ENCODE peak calls at places on chromosomes 1 and 21, in four cellular contexts. L is HCT116, U is A549, Q is endothelial cell of umbilical vein. G is an unnamed sample.

GRCh38 chr1:172320723-172321122 is 99.8 kb upstream of the C1orf105 start:
- DNase-seq in U (no peak), Q (peak), L (no peak), G (no peak)

GRCh38 chr1:50422946-50423669 is at the start of gene DMRTA2:
- DNase-seq in U (peak), L (no peak), Q (peak), G (no peak)

GRCh38 chr21:30463713-30464112 is 16.5 kb downstream of the KRTAP19-1 start:
- DNase-seq in U (peak), Q (no peak), L (no peak), G (peak)

GRCh38 chr21:14881863-14882262 is 182.9 kb downstream of the NRIP1 start:
- DNase-seq in Q (no peak), U (no peak), L (no peak), G (no peak)

GRCh38 chr1:214967865-214968575 is 114.5 kb upstream of the KCNK2 start:
- DNase-seq in U (no peak), Q (no peak), L (no peak), G (no peak)

GRCh38 chr1:46533179-46533864 is 18.1 kb downstream of the KNCN start:
- DNase-seq in U (no peak), Q (peak), L (no peak), G (no peak)

GRCh38 chr1:207817778-207818751 is 66.2 kb downstream of the CD46 start:
- DNase-seq in Q (no peak), L (no peak), U (no peak), G (no peak)

GRCh38 chr1:45306319-45306718 is 20.4 kb upstream of the HPDL start:
- DNase-seq in L (no peak), Q (peak), U (no peak), G (peak)

GRCh38 chr1:226733309-226733708 is 5.8 kb downstream of the ITPKB start:
- DNase-seq in L (no peak), Q (no peak), U (no peak), G (no peak)

GRCh38 chr1:151472852-151473731 is 13.8 kb upstream of the POGZ start:
- DNase-seq in L (no peak), U (peak), Q (peak), G (peak)

GRCh38 chr1:162703708-162704107 is 71.4 kb downstream of the DDR2 start:
- DNase-seq in U (no peak), L (no peak), Q (no peak), G (no peak)

GRCh38 chr1:71521655-71522264 is 440.9 kb upstream of the ZRANB2 start:
- DNase-seq in Q (peak), U (peak), L (no peak), G (peak)

GRCh38 chr1:43273708-43274107 is 3.9 kb downstream of the TMEM125 start:
- DNase-seq in U (no peak), L (no peak), Q (no peak), G (no peak)

GRCh38 chr1:112058815-112059450 is 69.5 kb upstream of the KCND3 start:
- DNase-seq in L (no peak), U (no peak), Q (no peak), G (no peak)

GRCh38 chr1:18323259-18323658 is 157.5 kb upstream of the KLHDC7A start:
- DNase-seq in U (no peak), L (no peak), Q (no peak), G (no peak)

GRCh38 chr1:204580862-204581261 is 64.7 kb downstream of the MDM4 start:
- DNase-seq in L (no peak), U (no peak), Q (no peak), G (no peak)

GRCh38 chr1:42949312-42950145 is 9.1 kb downstream of the SLC2A1 start:
- DNase-seq in Q (peak), L (no peak), U (no peak), G (peak)

GRCh38 chr1:107430540-107431228 is 289.8 kb downstream of the NTNG1 start:
- DNase-seq in Q (peak), U (peak), L (no peak), G (peak)

GRCh38 chr1:227890451-227891222 is 57.1 kb downstream of the WNT9A start:
- DNase-seq in Q (no peak), L (no peak), U (no peak), G (no peak)

GRCh38 chr1:167635941-167636340 is 5.9 kb downstream of the RCSD1 start:
- DNase-seq in L (no peak), U (no peak), Q (no peak), G (no peak)

GRCh38 chr1:114700026-114700600 is 4.8 kb upstream of the AMPD1 start:
- DNase-seq in Q (no peak), U (no peak), L (no peak), G (no peak)

GRCh38 chr1:33256335-33256700 is at the start of gene ZNF362:
- DNase-seq in L (no peak), U (peak), Q (peak), G (peak)

GRCh38 chr1:153699116-153699515 is 20.6 kb downstream of the NPR1 start:
- DNase-seq in Q (no peak), U (peak), L (no peak), G (no peak)

GRCh38 chr1:18256318-18257235 is 149.0 kb downstream of the IGSF21 start:
- DNase-seq in L (no peak), U (peak), Q (no peak), G (peak)

GRCh38 chr1:184608581-184608980 is 146.1 kb downstream of the EDEM3 start:
- DNase-seq in L (no peak), U (no peak), Q (no peak), G (no peak)

GRCh38 chr1:170309389-170310013 is 163.7 kb downstream of the NTMT2 start:
- DNase-seq in L (no peak), U (no peak), Q (no peak), G (no peak)

DNA sequence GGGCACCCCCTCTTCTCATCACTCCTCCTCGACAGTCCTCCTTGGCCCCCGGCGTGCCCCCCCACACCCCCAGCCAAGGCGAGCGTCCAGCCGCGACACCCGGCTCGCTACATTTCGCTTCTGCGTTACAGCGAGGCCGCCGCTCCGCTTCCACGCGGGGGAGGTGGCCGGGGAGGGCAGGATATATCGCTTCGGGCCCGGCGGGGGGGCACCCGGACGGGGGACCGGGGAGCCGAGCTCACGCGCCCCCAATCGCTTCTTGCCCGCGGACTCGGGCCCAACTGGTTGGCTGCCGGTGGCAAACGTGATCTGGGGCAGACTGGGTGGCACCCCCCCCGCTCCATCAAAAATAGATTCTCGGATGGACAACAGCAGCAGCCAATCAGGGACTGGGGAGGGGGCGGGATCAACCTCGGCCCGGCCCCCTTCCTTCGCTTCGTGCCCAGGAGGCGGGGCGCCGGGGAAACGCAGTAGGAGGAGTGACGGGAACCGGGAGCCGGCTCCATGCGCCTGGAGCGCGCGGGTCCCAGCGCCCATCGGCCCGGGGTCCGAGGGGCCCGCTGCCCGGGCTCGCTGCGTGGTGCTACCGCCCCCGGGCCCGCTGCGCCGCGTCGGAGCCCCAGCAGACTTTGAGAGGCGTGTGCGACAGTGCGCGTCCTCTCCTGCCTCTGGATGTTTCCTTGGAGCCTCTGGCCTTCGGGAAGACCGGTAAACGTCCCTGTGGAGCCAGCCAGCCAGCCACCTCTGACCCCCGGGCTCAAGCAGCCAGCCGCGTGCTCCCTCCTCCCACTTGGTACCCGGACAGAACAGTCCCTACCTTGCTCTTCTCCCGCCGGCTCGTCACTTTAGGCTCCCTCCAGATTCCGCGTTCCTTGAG is at the start of gene SLC41A1:
- DNase-seq in U (peak), L (peak), Q (peak), G (peak)
- TF ChIP-seq POLR2A in U (peak), L (peak), Q (peak), G (no peak)

DNA sequence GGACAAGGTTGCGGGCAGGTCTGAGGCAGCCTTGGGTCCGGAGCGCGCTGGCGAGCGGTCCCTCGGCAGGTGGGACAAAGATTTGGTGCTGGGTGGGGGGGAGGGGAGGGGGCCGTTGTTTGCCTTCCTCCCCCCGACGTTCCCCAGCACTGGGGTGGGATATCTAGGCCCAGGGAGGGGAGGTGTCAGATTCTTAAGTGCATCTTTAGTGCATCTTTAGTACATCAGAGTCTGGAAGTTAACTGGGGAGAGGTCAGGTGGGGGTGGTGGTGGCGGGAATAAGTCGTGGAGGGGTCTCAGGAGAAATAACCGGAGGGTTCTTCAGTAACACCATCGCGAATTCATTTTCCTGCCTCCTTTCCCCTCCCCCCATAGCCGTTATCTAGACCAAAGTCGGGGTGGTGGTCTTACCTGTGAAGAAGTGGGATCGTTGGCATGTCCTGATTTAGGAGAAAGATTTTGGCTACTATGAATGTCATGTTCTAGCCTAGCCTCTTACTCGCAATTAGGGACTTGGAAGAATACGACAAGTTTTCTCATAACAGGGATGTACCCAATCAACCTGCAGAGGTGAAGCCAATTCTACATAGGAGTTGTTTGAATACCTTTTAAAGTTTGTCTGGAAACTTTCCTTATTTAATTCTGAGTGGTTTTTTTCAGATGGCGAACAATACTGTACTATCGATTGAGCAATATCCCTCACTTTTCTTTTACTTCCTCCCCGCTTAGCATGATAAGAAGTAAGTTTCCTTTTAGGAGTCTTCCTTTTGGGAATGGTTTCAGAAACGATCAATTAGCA is 880 bp downstream of the ZMYM4 start:
- DNase-seq in Q (peak), U (no peak), L (no peak), G (peak)
- TF ChIP-seq MAX in Q (no peak), U (no peak), L (no peak), G (no peak)

DNA sequence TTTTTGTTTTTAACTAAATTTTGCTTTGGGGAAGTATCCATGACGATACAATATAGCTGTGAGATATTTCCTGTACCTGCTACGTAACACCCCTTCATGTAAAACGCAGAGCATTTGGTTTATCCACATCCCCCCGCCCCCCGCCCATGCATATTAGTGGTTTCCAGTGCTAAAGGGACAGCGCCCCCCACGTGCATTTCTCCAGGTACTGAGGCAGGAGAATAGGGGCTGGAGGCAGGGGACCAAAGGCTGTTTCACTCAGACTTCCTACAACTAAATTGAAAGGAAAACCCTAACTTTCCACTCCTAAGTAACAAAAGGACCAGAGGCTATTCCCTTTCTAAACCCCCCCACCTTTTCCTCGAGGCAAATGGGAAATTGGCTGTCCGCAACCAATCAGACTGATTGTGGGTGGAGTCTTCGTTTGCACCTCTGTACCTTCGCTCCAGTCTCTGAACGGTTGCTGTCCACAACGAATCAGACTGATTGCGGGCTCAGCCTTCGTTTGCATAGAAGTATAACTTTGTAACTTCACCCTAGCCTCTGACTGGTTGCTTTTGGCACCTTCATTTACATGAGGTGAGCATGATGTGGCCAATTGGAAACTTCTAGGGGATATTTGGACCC is 12.2 kb upstream of the RIPK4 start:
- DNase-seq in U (no peak), Q (no peak), L (no peak), G (no peak)
- H3K4me3 ChIP-seq in U (no peak), Q (no peak), L (no peak), G (no peak)

GRCh38 chr1:11804666-11805453 is 904 bp downstream of the MTHFR start:
- DNase-seq in L (no peak), Q (peak), U (no peak), G (peak)

GRCh38 chr1:11802973-11803885 is 2.5 kb downstream of the MTHFR start:
- DNase-seq in Q (peak), U (no peak), L (peak), G (peak)

GRCh38 chr1:11800391-11800755 is 5.4 kb downstream of the MTHFR start:
- DNase-seq in U (no peak), Q (no peak), L (no peak), G (no peak)

GRCh38 chr1:11800756-11801433 is 4.9 kb downstream of the MTHFR start:
- DNase-seq in U (no peak), L (peak), Q (no peak), G (no peak)

GRCh38 chr1:11802616-11802972 is 3.2 kb downstream of the MTHFR start:
- DNase-seq in U (no peak), L (no peak), Q (peak), G (no peak)
- TF ChIP-seq POLR2A in U (no peak), L (no peak), Q (no peak), G (no peak)

DNA sequence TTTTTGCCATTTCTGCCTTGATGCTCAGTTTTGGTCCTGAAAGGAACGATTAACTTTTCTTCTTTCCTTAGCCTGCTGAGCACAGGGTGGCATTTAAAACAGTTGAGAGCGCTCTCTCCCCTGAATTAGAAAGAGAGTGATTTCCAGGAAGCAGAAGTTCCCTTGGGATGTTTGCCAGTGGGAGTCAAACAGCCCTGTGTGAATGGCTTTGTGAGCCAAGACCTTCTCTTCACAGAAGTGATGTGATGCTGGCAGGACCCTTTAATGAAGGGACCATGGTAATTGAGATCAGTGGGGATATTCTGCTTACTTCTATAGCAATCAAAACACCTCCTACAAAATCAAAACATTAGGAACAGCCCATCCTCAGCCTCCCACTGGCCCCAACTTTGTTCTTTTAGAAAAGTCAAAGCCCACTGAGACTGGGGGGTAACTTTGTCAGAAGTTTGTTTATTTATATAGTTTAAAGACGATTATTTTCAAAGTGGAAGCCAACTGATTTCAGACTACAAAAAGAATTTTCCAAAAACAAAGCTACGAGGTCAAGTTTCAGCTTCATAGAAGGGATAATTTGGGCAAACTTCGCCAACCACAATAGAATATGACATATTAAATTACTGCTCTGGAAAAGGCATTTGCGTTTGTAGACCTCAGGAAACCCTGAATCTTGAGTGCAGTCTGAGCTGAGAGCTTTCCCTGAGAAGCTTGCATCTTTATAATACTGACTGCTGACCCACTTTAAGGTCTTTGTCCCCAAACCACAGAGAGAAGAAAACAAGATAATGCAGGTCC is 122.7 kb downstream of the GABPA start:
- DNase-seq in Q (no peak), U (no peak), L (no peak), G (no peak)
- TF ChIP-seq MAX in Q (no peak), U (no peak), L (no peak), G (no peak)

DNA sequence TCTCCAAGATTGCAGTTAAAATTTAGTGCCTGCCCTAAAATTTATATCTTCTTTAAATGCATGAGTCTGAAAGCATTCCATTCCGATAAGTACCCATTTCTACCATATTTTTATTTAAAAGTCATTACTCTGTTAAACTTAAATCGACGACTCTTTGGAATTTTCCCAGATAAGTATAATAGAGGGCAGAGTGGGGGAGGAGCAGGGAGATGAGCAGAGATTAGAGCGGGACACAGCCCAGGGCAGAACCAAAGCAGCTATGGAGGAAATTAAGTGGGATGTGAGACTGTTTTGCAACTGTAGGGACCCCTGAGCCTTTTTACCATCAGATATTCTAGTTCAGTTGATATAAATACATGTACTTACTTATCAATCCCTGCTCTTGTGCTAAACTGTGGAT is 257.9 kb downstream of the FGGY start:
- DNase-seq in L (no peak), Q (no peak), U (no peak), G (no peak)
- H3K4me3 ChIP-seq in L (no peak), Q (no peak), U (no peak), G (no peak)

GRCh38 chr21:44301961-44302406 is 2.1 kb downstream of the PFKL start:
- DNase-seq in Q (no peak), L (no peak), U (no peak), G (no peak)

GRCh38 chr21:44299085-44299457 is 782 bp upstream of the PFKL start:
- DNase-seq in U (no peak), L (no peak), Q (peak), G (no peak)

GRCh38 chr21:44299458-44300261 is at the start of gene PFKL:
- DNase-seq in Q (peak), L (no peak), U (peak), G (peak)

GRCh38 chr21:44301093-44301492 is 1.2 kb downstream of the PFKL start:
- DNase-seq in Q (no peak), L (no peak), U (no peak), G (no peak)

GRCh38 chr21:44300262-44300959 is 558 bp downstream of the PFKL start:
- DNase-seq in L (no peak), Q (peak), U (peak), G (peak)
- TF ChIP-seq POLR2A in L (no peak), Q (peak), U (no peak), G (no peak)

DNA sequence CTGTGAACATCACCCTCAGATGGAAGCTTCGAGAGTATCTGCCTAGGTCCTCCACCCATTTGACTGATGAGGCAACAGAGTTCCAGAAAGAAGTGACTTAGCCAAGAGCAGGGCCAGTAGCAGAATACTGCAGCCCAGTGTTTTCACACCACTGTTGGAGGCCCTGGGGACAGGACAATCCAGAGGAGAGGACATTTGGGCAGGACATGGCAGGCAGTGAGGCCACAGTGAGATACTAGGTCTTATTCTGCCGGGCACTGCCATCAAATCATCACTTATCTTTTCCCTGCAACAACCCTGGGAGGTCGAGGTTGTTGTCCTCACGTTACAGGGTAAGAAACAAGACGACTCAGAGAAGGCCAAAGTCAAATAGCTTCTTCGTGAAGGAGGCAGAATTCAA is 5.5 kb upstream of the FOXO6 start:
- DNase-seq in L (no peak), Q (no peak), U (no peak), G (no peak)
- TF ChIP-seq MAX in L (no peak), Q (no peak), U (no peak), G (no peak)

DNA sequence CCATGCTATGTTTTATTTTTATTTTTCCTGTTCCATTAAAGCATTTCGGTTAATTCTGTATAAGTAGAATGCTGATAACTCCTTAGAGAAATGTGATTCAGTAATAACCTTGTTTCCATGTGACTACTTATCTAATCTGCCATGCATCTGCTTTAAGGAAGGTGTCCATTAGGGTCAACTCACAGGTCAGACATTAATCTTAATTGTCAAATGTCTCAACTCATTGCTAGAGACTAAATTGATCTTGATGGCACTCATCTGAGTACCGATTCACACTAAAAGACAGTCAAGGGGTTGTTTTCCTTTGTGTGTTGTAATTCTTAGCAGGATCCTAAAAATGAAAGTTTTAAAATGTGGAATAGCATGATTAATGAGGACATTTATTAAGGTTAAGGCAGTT is 41.8 kb downstream of the ITSN1 start:
- DNase-seq in U (no peak), L (no peak), Q (peak), G (no peak)
- H3K4me3 ChIP-seq in U (no peak), L (peak), Q (no peak), G (no peak)

GRCh38 chr1:150268706-150269403 is at the start of gene APH1A:
- DNase-seq in U (peak), L (peak), Q (peak), G (peak)
- TF ChIP-seq POLR2A in U (no peak), L (no peak), Q (peak), G (peak)

G was measured in NB4.